ENCODE peak calls at places on chromosomes 3 and 15, in nine cellular contexts. One of them, this sample, is unnamed.
A peak's percentile ranks its signal among the peaks of the same experiment; 100 is the strongest.

GRCh38 chr3:62873672-62874397 is 1.4 kb downstream of the CADPS start:
- DNase-seq in ovary: peak; percentile 48
- DNase-seq in left lung: peak; percentile 35
- DNase-seq in psoas muscle: no peak
- DNase-seq in NT2/D1: peak; percentile 82
- DNase-seq in HepG2: no peak
- DNase-seq in lung: no peak
- DNase-seq in fibroblast of lung: peak; percentile 11
- DNase-seq in K562: no peak
- DNase-seq in this sample: no peak

GRCh38 chr3:147034359-147034758 is 372.0 kb downstream of the ZIC4 start:
- DNase-seq in ovary: no peak
- DNase-seq in left lung: no peak
- DNase-seq in psoas muscle: no peak
- DNase-seq in NT2/D1: no peak
- DNase-seq in HepG2: no peak
- DNase-seq in lung: no peak
- DNase-seq in fibroblast of lung: no peak
- DNase-seq in K562: no peak
- DNase-seq in this sample: no peak

GRCh38 chr3:116188231-116188785 is 257.0 kb downstream of the LSAMP start:
- DNase-seq in ovary: no peak
- DNase-seq in left lung: no peak
- DNase-seq in psoas muscle: no peak
- DNase-seq in NT2/D1: no peak
- DNase-seq in HepG2: no peak
- DNase-seq in lung: no peak
- DNase-seq in fibroblast of lung: peak; percentile 41
- DNase-seq in K562: no peak
- DNase-seq in this sample: no peak

GRCh38 chr3:106114848-106115247 is 246.0 kb upstream of the CBLB start:
- DNase-seq in ovary: no peak
- DNase-seq in left lung: no peak
- DNase-seq in psoas muscle: no peak
- DNase-seq in NT2/D1: no peak
- DNase-seq in HepG2: no peak
- DNase-seq in lung: no peak
- DNase-seq in fibroblast of lung: peak; percentile 64
- DNase-seq in K562: peak; percentile 17
- DNase-seq in this sample: no peak

GRCh38 chr15:99542828-99543227 is 23.0 kb upstream of the MEF2A start:
- DNase-seq in ovary: no peak
- DNase-seq in left lung: no peak
- DNase-seq in psoas muscle: no peak
- DNase-seq in NT2/D1: no peak
- DNase-seq in HepG2: no peak
- DNase-seq in lung: no peak
- DNase-seq in fibroblast of lung: peak; percentile 28
- DNase-seq in K562: no peak
- DNase-seq in this sample: no peak

GRCh38 chr15:65578904-65579728 is 31.8 kb downstream of the INTS14 start:
- DNase-seq in ovary: no peak
- DNase-seq in left lung: no peak
- DNase-seq in psoas muscle: no peak
- DNase-seq in NT2/D1: no peak
- DNase-seq in HepG2: no peak
- DNase-seq in lung: no peak
- DNase-seq in fibroblast of lung: no peak
- DNase-seq in K562: no peak
- DNase-seq in this sample: no peak

GRCh38 chr3:42148982-42149432 is 57.9 kb downstream of the TRAK1 start:
- DNase-seq in ovary: peak; percentile 78
- DNase-seq in left lung: peak; percentile 54
- DNase-seq in psoas muscle: peak; percentile 75
- DNase-seq in NT2/D1: no peak
- DNase-seq in HepG2: no peak
- DNase-seq in lung: no peak
- DNase-seq in fibroblast of lung: peak; percentile 89
- DNase-seq in K562: peak; percentile 83
- DNase-seq in this sample: no peak

GRCh38 chr15:33022629-33023028 is 171.9 kb downstream of the FMN1 start:
- DNase-seq in ovary: no peak
- DNase-seq in left lung: peak; percentile 79
- DNase-seq in psoas muscle: peak; percentile 82
- DNase-seq in NT2/D1: no peak
- DNase-seq in HepG2: no peak
- DNase-seq in lung: peak; percentile 64
- DNase-seq in fibroblast of lung: peak; percentile 78
- DNase-seq in K562: no peak
- DNase-seq in this sample: no peak

GRCh38 chr3:105353485-105354161 is 13.1 kb upstream of the ALCAM start:
- DNase-seq in ovary: no peak
- DNase-seq in left lung: peak; percentile 64
- DNase-seq in psoas muscle: peak; percentile 25
- DNase-seq in NT2/D1: no peak
- DNase-seq in HepG2: no peak
- DNase-seq in lung: peak; percentile 29
- DNase-seq in fibroblast of lung: peak; percentile 63
- DNase-seq in K562: no peak
- DNase-seq in this sample: no peak

GRCh38 chr3:123122525-123123315 is 55.9 kb downstream of the PDIA5 start:
- DNase-seq in ovary: no peak
- DNase-seq in left lung: no peak
- DNase-seq in psoas muscle: no peak
- DNase-seq in NT2/D1: no peak
- DNase-seq in HepG2: peak; percentile 18
- DNase-seq in lung: no peak
- DNase-seq in fibroblast of lung: peak; percentile 12
- DNase-seq in K562: no peak
- DNase-seq in this sample: no peak

GRCh38 chr3:42036483-42036823 is 54.7 kb upstream of the TRAK1 start:
- DNase-seq in ovary: no peak
- DNase-seq in left lung: no peak
- DNase-seq in psoas muscle: no peak
- DNase-seq in NT2/D1: no peak
- DNase-seq in HepG2: peak; percentile 58
- DNase-seq in lung: peak; percentile 55
- DNase-seq in fibroblast of lung: peak; percentile 94
- DNase-seq in K562: peak; percentile 42
- DNase-seq in this sample: no peak

GRCh38 chr15:81023483-81024264 is 23.0 kb downstream of the TLNRD1 start:
- DNase-seq in ovary: no peak
- DNase-seq in left lung: peak; percentile 88
- DNase-seq in psoas muscle: peak; percentile 85
- DNase-seq in NT2/D1: no peak
- DNase-seq in HepG2: no peak
- DNase-seq in lung: peak; percentile 70
- DNase-seq in fibroblast of lung: peak; percentile 14
- DNase-seq in K562: peak; percentile 24
- DNase-seq in this sample: no peak

GRCh38 chr3:73418636-73419035 is 206.1 kb downstream of the PDZRN3 start:
- DNase-seq in ovary: no peak
- DNase-seq in left lung: no peak
- DNase-seq in psoas muscle: no peak
- DNase-seq in NT2/D1: no peak
- DNase-seq in HepG2: no peak
- DNase-seq in lung: no peak
- DNase-seq in fibroblast of lung: no peak
- DNase-seq in K562: no peak
- DNase-seq in this sample: no peak

GRCh38 chr15:32784571-32784970 is 66.8 kb downstream of the GREM1 start:
- DNase-seq in ovary: no peak
- DNase-seq in left lung: no peak
- DNase-seq in psoas muscle: no peak
- DNase-seq in NT2/D1: no peak
- DNase-seq in HepG2: no peak
- DNase-seq in lung: no peak
- DNase-seq in fibroblast of lung: no peak
- DNase-seq in K562: no peak
- DNase-seq in this sample: no peak

GRCh38 chr15:86691091-86691490 is 611.4 kb downstream of the AGBL1 start:
- DNase-seq in ovary: no peak
- DNase-seq in left lung: no peak
- DNase-seq in psoas muscle: no peak
- DNase-seq in NT2/D1: no peak
- DNase-seq in HepG2: no peak
- DNase-seq in lung: no peak
- DNase-seq in fibroblast of lung: no peak
- DNase-seq in K562: no peak
- DNase-seq in this sample: no peak

GRCh38 chr3:37202035-37202434 is 27.7 kb upstream of the LRRFIP2 start:
- DNase-seq in ovary: no peak
- DNase-seq in left lung: no peak
- DNase-seq in psoas muscle: no peak
- DNase-seq in NT2/D1: no peak
- DNase-seq in HepG2: no peak
- DNase-seq in lung: no peak
- DNase-seq in fibroblast of lung: no peak
- DNase-seq in K562: no peak
- DNase-seq in this sample: no peak

GRCh38 chr3:42796332-42796885 is 7.9 kb downstream of the HIGD1A start:
- DNase-seq in ovary: no peak
- DNase-seq in left lung: no peak
- DNase-seq in psoas muscle: no peak
- DNase-seq in NT2/D1: no peak
- DNase-seq in HepG2: no peak
- DNase-seq in lung: no peak
- DNase-seq in fibroblast of lung: no peak
- DNase-seq in K562: no peak
- DNase-seq in this sample: no peak

GRCh38 chr3:129118745-129119144 is 2.9 kb downstream of the RAB43 start:
- DNase-seq in ovary: no peak
- DNase-seq in left lung: no peak
- DNase-seq in psoas muscle: no peak
- DNase-seq in NT2/D1: no peak
- DNase-seq in HepG2: no peak
- DNase-seq in lung: no peak
- DNase-seq in fibroblast of lung: no peak
- DNase-seq in K562: no peak
- DNase-seq in this sample: peak; percentile 87

GRCh38 chr15:60387321-60387720 is 10.5 kb downstream of the ANXA2 start:
- DNase-seq in ovary: no peak
- DNase-seq in left lung: no peak
- DNase-seq in psoas muscle: no peak
- DNase-seq in NT2/D1: no peak
- DNase-seq in HepG2: no peak
- DNase-seq in lung: no peak
- DNase-seq in fibroblast of lung: no peak
- DNase-seq in K562: no peak
- DNase-seq in this sample: no peak

GRCh38 chr15:60383008-60383694 is 14.6 kb downstream of the ANXA2 start:
- DNase-seq in ovary: no peak
- DNase-seq in left lung: no peak
- DNase-seq in psoas muscle: no peak
- DNase-seq in NT2/D1: no peak
- DNase-seq in HepG2: no peak
- DNase-seq in lung: no peak
- DNase-seq in fibroblast of lung: no peak
- DNase-seq in K562: no peak
- DNase-seq in this sample: no peak

GRCh38 chr15:60384052-60384451 is 13.7 kb downstream of the ANXA2 start:
- DNase-seq in ovary: no peak
- DNase-seq in left lung: no peak
- DNase-seq in psoas muscle: no peak
- DNase-seq in NT2/D1: no peak
- DNase-seq in HepG2: no peak
- DNase-seq in lung: no peak
- DNase-seq in fibroblast of lung: peak; percentile 67
- DNase-seq in K562: no peak
- DNase-seq in this sample: no peak

GRCh38 chr15:60384526-60385127 is 13.2 kb downstream of the ANXA2 start:
- DNase-seq in ovary: no peak
- DNase-seq in left lung: no peak
- DNase-seq in psoas muscle: no peak
- DNase-seq in NT2/D1: no peak
- DNase-seq in HepG2: no peak
- DNase-seq in lung: no peak
- DNase-seq in fibroblast of lung: no peak
- DNase-seq in K562: no peak
- DNase-seq in this sample: no peak

GRCh38 chr15:60385620-60386552 is 11.9 kb downstream of the ANXA2 start:
- DNase-seq in ovary: no peak
- DNase-seq in left lung: no peak
- DNase-seq in psoas muscle: no peak
- DNase-seq in NT2/D1: no peak
- DNase-seq in HepG2: no peak
- DNase-seq in lung: no peak
- DNase-seq in fibroblast of lung: no peak
- DNase-seq in K562: no peak
- DNase-seq in this sample: no peak
- H3K36me3 ChIP-seq in ovary: no peaks in the 10 kb centered on the region
- H3K36me3 ChIP-seq in left lung: peaks cover 60% of the 10 kb centered on the region
- H3K36me3 ChIP-seq in psoas muscle: peaks cover 25% of the 10 kb centered on the region
- H3K36me3 ChIP-seq in NT2/D1: peaks cover 89% of the 10 kb centered on the region
- H3K36me3 ChIP-seq in HepG2: peaks cover 45% of the 10 kb centered on the region
- H3K36me3 ChIP-seq in lung: peaks cover 23% of the 10 kb centered on the region
- H3K36me3 ChIP-seq in fibroblast of lung: peaks cover 17% of the 10 kb centered on the region
- H3K36me3 ChIP-seq in K562: peaks cover 66% of the 10 kb centered on the region
- H3K36me3 ChIP-seq in this sample: peaks cover 34% of the 10 kb centered on the region

GRCh38 chr15:25061808-25062550 is 107.2 kb downstream of the SNRPN start:
- DNase-seq in ovary: peak; percentile 12
- DNase-seq in left lung: no peak
- DNase-seq in psoas muscle: no peak
- DNase-seq in NT2/D1: no peak
- DNase-seq in HepG2: no peak
- DNase-seq in lung: no peak
- DNase-seq in fibroblast of lung: no peak
- DNase-seq in K562: no peak
- DNase-seq in this sample: no peak
- H3K9me3 ChIP-seq in ovary: peaks cover 68% of the 10 kb centered on the region
- H3K9me3 ChIP-seq in left lung: peaks cover 100% of the 10 kb centered on the region
- H3K9me3 ChIP-seq in psoas muscle: peaks cover 98% of the 10 kb centered on the region
- H3K9me3 ChIP-seq in NT2/D1: peaks cover 100% of the 10 kb centered on the region
- H3K9me3 ChIP-seq in HepG2: peaks cover 100% of the 10 kb centered on the region
- H3K9me3 ChIP-seq in lung: peaks cover 35% of the 10 kb centered on the region
- H3K9me3 ChIP-seq in fibroblast of lung: peaks cover 52% of the 10 kb centered on the region
- H3K9me3 ChIP-seq in K562: peaks cover 2% of the 10 kb centered on the region
- H3K9me3 ChIP-seq in this sample: peaks cover 100% of the 10 kb centered on the region

GRCh38 chr3:194194051-194194756 is 58.3 kb downstream of the HES1 start:
- DNase-seq in ovary: no peak
- DNase-seq in left lung: no peak
- DNase-seq in psoas muscle: no peak
- DNase-seq in NT2/D1: no peak
- DNase-seq in HepG2: no peak
- DNase-seq in lung: no peak
- DNase-seq in fibroblast of lung: no peak
- DNase-seq in K562: no peak
- DNase-seq in this sample: no peak
- H3K27me3 ChIP-seq in ovary: no peaks in the 10 kb centered on the region
- H3K27me3 ChIP-seq in left lung: no peaks in the 10 kb centered on the region
- H3K27me3 ChIP-seq in psoas muscle: no peaks in the 10 kb centered on the region
- H3K27me3 ChIP-seq in NT2/D1: no peaks in the 10 kb centered on the region
- H3K27me3 ChIP-seq in HepG2: no peaks in the 10 kb centered on the region
- H3K27me3 ChIP-seq in lung: no peaks in the 10 kb centered on the region
- H3K27me3 ChIP-seq in fibroblast of lung: no peaks in the 10 kb centered on the region
- H3K27me3 ChIP-seq in K562: no peaks in the 10 kb centered on the region
- H3K27me3 ChIP-seq in this sample: peaks cover 2% of the 10 kb centered on the region

DNA sequence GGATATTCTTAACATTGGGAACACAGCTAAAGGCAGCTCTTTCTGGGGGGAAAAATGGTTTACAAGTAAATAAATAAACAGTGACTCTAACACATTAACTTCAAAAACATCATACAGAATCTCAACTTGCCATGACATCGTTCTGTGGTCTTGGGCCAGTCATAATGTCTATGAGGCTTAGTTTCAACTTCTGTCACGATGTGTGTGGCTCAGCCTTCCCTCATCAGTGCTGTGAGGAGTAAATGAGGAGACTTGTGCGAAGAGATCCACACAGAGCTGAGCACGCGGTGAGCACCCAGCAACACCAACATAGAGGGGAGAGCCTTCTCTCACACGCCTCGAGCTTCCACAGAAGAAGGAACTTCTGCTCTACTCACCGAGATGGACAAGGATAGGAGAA is 49.0 kb downstream of the DZIP1L start:
- DNase-seq in ovary: no peak
- DNase-seq in left lung: no peak
- DNase-seq in psoas muscle: no peak
- DNase-seq in NT2/D1: no peak
- DNase-seq in HepG2: no peak
- DNase-seq in lung: no peak
- DNase-seq in fibroblast of lung: no peak
- DNase-seq in K562: no peak
- DNase-seq in this sample: no peak
- H3K36me3 ChIP-seq in ovary: no peaks in the 10 kb centered on the region
- H3K36me3 ChIP-seq in left lung: peaks cover 51% of the 10 kb centered on the region
- H3K36me3 ChIP-seq in psoas muscle: no peaks in the 10 kb centered on the region
- H3K36me3 ChIP-seq in NT2/D1: peaks cover 93% of the 10 kb centered on the region
- H3K36me3 ChIP-seq in HepG2: no peaks in the 10 kb centered on the region
- H3K36me3 ChIP-seq in lung: no peaks in the 10 kb centered on the region
- H3K36me3 ChIP-seq in fibroblast of lung: peaks cover 10% of the 10 kb centered on the region
- H3K36me3 ChIP-seq in K562: no peaks in the 10 kb centered on the region
- H3K36me3 ChIP-seq in this sample: no peaks in the 10 kb centered on the region

This sample was measured in CD4-positive, CD25-positive, alpha-beta regulatory T cell.